ENCODE peak calls at places on chromosomes 13 and 19, in five cellular contexts. W, A, I, F and U are unnamed samples.
A peak's percentile ranks its signal among the peaks of the same experiment; 100 is the strongest.

GRCh38 chr13:64332048-64332447 is 2898.1 kb downstream of the PCDH9 start:
- DNase-seq in W (no peak), A (no peak), I (no peak), F (no peak), U (no peak)

GRCh38 chr13:106373989-106374572 is 161.4 kb downstream of the EFNB2 start:
- DNase-seq in W (no peak), A (peak; percentile 90), I (no peak), F (no peak), U (peak; percentile 52)

GRCh38 chr19:49691243-49692101 is 556 bp downstream of the CPT1C start:
- DNase-seq in W (no peak), A (peak; percentile 55), I (peak; percentile 94), F (no peak), U (peak; percentile 44)

GRCh38 chr13:110455941-110456340 is 105.6 kb downstream of the RAB20 start:
- DNase-seq in W (peak; percentile 84), A (peak; percentile 69), I (peak; percentile 84), F (peak; percentile 74), U (peak; percentile 83)

GRCh38 chr19:48896191-48896720 is 2.3 kb downstream of the TULP2 start:
- DNase-seq in W (peak; percentile 46), A (peak; percentile 49), I (peak; percentile 58), F (no peak), U (peak; percentile 86)

GRCh38 chr19:10761443-10762242 is 43.8 kb downstream of the DNM2 start:
- DNase-seq in W (no peak), A (no peak), I (no peak), F (no peak), U (no peak)

GRCh38 chr13:90908792-90909191 is 438.7 kb upstream of the MIR17HG start:
- DNase-seq in W (no peak), A (no peak), I (no peak), F (no peak), U (no peak)

GRCh38 chr13:104008571-104009435 is 942.6 kb upstream of the SLC10A2 start:
- DNase-seq in W (no peak), A (peak; percentile 65), I (no peak), F (no peak), U (no peak)

GRCh38 chr19:8397746-8398721 is 7.9 kb downstream of the RAB11B start:
- DNase-seq in W (no peak), A (no peak), I (no peak), F (no peak), U (no peak)

GRCh38 chr13:107866007-107866665 is 349.2 kb downstream of the LIG4 start:
- DNase-seq in W (no peak), A (peak; percentile 38), I (peak; percentile 68), F (no peak), U (peak; percentile 4)

GRCh38 chr13:69857188-69857821 is 250.3 kb upstream of the ATXN8OS start:
- DNase-seq in W (no peak), A (peak; percentile 20), I (no peak), F (peak; percentile 18), U (no peak)

DNA sequence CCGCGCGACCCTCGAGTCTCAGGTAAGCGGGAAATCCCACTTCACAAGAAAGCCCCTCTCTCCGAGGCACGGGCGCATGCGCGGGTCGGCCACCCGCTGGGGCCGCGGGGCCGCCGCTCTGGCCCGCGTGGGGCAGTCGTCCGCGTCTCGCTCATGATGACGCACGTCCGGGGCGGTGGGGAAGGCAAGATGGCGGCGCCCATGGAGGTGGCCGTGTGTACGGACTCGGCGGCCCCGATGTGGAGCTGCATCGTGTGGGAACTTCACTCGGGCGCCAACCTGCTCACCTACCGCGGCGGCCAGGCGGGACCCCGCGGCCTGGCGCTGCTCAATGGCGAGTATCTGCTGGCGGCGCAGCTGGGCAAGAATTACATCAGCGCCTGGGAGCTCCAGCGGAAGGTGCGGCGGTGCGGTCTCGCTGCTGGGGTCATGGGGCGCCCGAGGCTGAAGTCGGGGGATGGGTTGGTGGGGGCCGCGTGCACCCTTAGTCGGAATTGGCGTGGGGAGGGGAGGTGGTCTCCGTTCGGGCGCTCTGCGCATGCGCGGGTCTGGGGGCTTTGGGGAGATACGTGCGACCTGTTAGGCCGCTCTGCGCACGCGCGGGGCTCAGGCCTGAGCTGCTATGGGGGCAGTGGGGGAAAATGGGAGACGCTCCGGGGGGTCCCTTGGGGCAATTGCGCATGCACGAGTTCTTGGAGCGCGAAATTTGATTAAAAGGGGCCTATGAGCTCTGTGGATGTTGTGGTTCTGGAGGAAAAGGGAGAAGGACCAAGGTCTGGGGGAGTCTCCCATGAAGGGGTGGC is at the start of gene WDR18:
- DNase-seq in W (peak; percentile 96), A (peak; percentile 88), I (peak; percentile 94), F (peak; percentile 97), U (peak; percentile 94)
- TF ChIP-seq CTCF in W (no peak), A (no peak), I (no peak), F (no peak), U (no peak)

GRCh38 chr19:40530091-40530901 is 46.4 kb upstream of the SHKBP1 start:
- DNase-seq in W (peak; percentile 22), A (no peak), I (peak; percentile 72), F (no peak), U (peak; percentile 21)
- TF ChIP-seq CTCF in W (no peak), A (no peak), I (peak; percentile 33), F (peak; percentile 22), U (no peak)

GRCh38 chr19:5655412-5655811 is 24.9 kb downstream of the MICOS13 start:
- DNase-seq in W (no peak), A (no peak), I (no peak), F (no peak), U (no peak)

GRCh38 chr19:5654931-5655330 is 25.4 kb downstream of the MICOS13 start:
- DNase-seq in W (no peak), A (no peak), I (no peak), F (no peak), U (no peak)

GRCh38 chr19:5648464-5648863 is 25.6 kb downstream of the SAFB start:
- DNase-seq in W (no peak), A (no peak), I (no peak), F (no peak), U (no peak)

GRCh38 chr19:5652261-5652660 is 28.1 kb downstream of the MICOS13 start:
- DNase-seq in W (no peak), A (no peak), I (peak; percentile 37), F (no peak), U (no peak)

DNA sequence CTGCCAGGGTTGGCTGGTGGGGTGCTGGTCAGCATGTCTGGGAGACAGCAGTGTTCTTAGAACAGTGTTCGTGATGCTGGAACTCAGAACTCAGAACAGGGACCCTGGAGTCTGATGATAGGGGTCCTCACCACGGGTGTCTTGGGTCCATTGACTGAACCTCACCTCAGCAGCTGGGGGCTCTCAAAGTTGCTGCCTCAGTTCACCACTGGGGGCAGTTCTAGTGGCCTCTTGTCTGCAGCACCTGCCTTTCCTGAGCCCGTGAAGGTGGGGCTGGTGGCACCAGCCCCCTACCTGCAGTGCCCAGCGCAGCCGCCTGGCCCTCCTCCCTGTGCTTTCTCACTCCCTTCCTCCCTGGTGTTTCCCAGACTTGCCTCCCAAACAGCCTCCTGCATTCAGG is 28.5 kb downstream of the SAFB start:
- DNase-seq in W (no peak), A (no peak), I (no peak), F (no peak), U (no peak)
- TF ChIP-seq CTCF in W (no peak), A (no peak), I (no peak), F (no peak), U (no peak)

GRCh38 chr19:19059837-19060611 is 3.8 kb upstream of the SLC25A42 start:
- DNase-seq in W (no peak), A (no peak), I (no peak), F (no peak), U (no peak)
- TF ChIP-seq CTCF in W (no peak), A (no peak), I (no peak), F (no peak), U (no peak)

DNA sequence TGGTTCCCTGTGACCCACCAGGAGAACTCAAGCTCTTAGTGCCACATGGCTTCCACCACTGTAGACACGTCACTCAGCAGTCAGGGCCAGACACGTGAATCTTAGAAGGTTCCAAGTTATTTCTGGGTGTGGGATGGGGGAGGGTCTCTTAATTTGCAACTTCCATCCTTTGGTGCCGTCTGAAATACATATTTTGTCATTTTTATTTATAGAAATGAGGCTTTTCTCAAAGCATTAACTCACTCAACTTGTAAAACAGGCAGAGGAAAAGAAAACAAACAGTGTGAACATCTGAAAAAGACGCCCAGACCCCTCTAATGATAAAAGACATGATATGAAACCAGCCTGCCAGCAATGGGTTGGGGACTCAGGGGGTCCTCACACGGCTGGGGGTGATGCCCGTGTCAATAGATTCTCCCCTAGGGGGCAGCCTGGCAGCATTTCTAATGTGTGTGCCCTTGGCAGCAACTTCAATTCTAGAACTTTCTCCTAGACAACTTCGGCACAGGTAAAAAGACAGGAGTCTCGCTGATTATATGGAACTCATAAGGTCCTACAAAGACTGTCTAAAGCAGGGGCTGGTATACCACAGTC is 15.4 kb downstream of the PIP5K1C start:
- DNase-seq in W (no peak), A (no peak), I (no peak), F (no peak), U (no peak)
- TF ChIP-seq CTCF in W (no peak), A (no peak), I (no peak), F (no peak), U (no peak)

DNA sequence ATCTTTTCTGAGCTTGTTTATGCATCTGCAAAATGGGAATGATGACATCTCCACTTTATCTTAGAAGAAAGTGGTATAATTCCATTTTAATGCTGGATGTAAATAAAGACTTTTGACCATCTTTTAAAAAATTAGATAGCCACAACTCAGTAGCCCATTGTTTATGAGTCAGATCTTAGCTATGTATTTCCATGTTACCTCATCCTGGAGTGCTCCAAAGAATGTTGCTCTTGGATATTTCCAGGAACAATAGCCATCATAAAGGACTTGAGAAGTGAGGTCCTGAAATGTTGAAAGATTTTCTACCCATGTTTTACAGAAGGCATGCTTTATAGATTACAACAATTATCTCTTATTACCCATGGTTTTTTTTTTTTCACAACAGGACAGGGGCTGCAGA is 229.3 kb upstream of the EDNRB start:
- DNase-seq in W (no peak), A (peak; percentile 33), I (no peak), F (peak; percentile 11), U (no peak)
- TF ChIP-seq CTCF in W (no peak), A (no peak), I (no peak), F (no peak), U (no peak)

GRCh38 chr13:46603165-46603603 is 50.2 kb downstream of the LRCH1 start:
- DNase-seq in W (no peak), A (no peak), I (no peak), F (no peak), U (no peak)
- TF ChIP-seq CTCF in W (peak; percentile 36), A (peak; percentile 45), I (peak; percentile 10), F (no peak), U (no peak)

GRCh38 chr13:85896516-85897450 is 97.6 kb upstream of the SLITRK6 start:
- DNase-seq in W (no peak), A (no peak), I (no peak), F (peak; percentile 21), U (no peak)
- TF ChIP-seq CTCF in W (peak; percentile 22), A (no peak), I (peak; percentile 40), F (no peak), U (no peak)

GRCh38 chr13:109427695-109428094 is 358.7 kb downstream of the IRS2 start:
- DNase-seq in W (no peak), A (no peak), I (no peak), F (no peak), U (no peak)
- TF ChIP-seq CTCF in W (peak; percentile 39), A (no peak), I (no peak), F (no peak), U (no peak)